ENCODE peak calls at places on chromosomes 12 and 14, in seven cellular contexts. W is activated T-cell treated with anti-CD3 and anti-CD28 coated beads for 1 hour; U is stimulated activated CD4-positive, alpha-beta T cell treated with anti-CD3 and anti-CD28 coated beads, Interleukin-1b, Interleukin-23, amount 100 ng/mL, for 1 hour; H is LoVo; Y is kidney; N is endothelial cell; L is NCI-H1417 treated with DMSO at 0.1 percent for 48 hours. M is an unnamed sample.

GRCh38 chr14:22846811-22847307 is 10.5 kb downstream of the MMP14 start:
- DNase-seq in Y (no peak), W (no peak), N (no peak), L (no peak), U (no peak), H (no peak), M (no peak)

GRCh38 chr12:70364695-70365397 is 1.2 kb upstream of the KCNMB4 start:
- DNase-seq in N (peak), W (no peak), L (no peak), H (no peak), Y (no peak), U (no peak), M (no peak)

GRCh38 chr14:96723946-96724345 is 73.2 kb upstream of the VRK1 start:
- DNase-seq in H (no peak), U (no peak), Y (no peak), N (no peak), W (no peak), L (no peak), M (no peak)

GRCh38 chr14:98503086-98503815 is 768.7 kb downstream of the BCL11B start:
- DNase-seq in Y (no peak), N (no peak), U (no peak), W (no peak), H (no peak), L (no peak), M (no peak)

GRCh38 chr12:45907955-45908354 is 82.4 kb downstream of the SCAF11 start:
- DNase-seq in L (no peak), H (no peak), N (no peak), Y (no peak), U (no peak), W (no peak), M (no peak)

GRCh38 chr12:123528858-123529257 is 4.7 kb downstream of the RILPL1 start:
- DNase-seq in W (no peak), U (no peak), L (no peak), H (no peak), Y (no peak), N (no peak), M (no peak)

GRCh38 chr14:86257973-86258372 is 728.0 kb downstream of the FLRT2 start:
- DNase-seq in N (no peak), U (no peak), H (no peak), L (no peak), W (no peak), Y (no peak), M (no peak)

GRCh38 chr12:50351120-50352043 is 45.0 kb downstream of the FAM186A start:
- DNase-seq in Y (no peak), H (peak), L (no peak), U (no peak), N (no peak), W (no peak), M (no peak)

GRCh38 chr14:86050072-86050683 is 520.2 kb downstream of the FLRT2 start:
- DNase-seq in Y (no peak), H (no peak), L (no peak), W (no peak), N (no peak), U (no peak), M (no peak)

GRCh38 chr14:67503331-67503730 is 14.8 kb upstream of the TMEM229B start:
- DNase-seq in W (no peak), L (no peak), H (no peak), N (no peak), Y (no peak), U (no peak), M (no peak)

GRCh38 chr12:132554857-132555630 is 55.3 kb downstream of the LRCOL1 start:
- DNase-seq in L (no peak), N (peak), H (no peak), U (no peak), W (no peak), Y (no peak), M (no peak)

GRCh38 chr12:131196220-131196619 is 242.5 kb downstream of the ADGRD1 start:
- DNase-seq in L (no peak), N (no peak), W (no peak), Y (peak), U (no peak), H (no peak), M (no peak)

GRCh38 chr12:6778212-6778570 is 5.9 kb downstream of the LAG3 start:
- DNase-seq in U (no peak), L (no peak), Y (peak), H (no peak), N (peak), W (no peak), M (no peak)